ENCODE peak calls at places on chromosomes 1 and 21, in nine cellular contexts. H is IMR-90, K is pancreas, B is cardiac muscle cell, S is progenitor cell of endocrine pancreas, E is choroid plexus epithelial cell, R is Calu3, X is GM12865, A is HFFc6. O is an unnamed sample.

GRCh38 chr1:234519506-234519905 is 40.5 kb upstream of the TARBP1 start:
- DNase-seq in S (no peak), E (no peak), B (no peak), A (no peak), H (no peak), R (no peak), X (no peak), K (no peak), O (no peak)

GRCh38 chr1:15089244-15089992 is 64.1 kb upstream of the TMEM51 start:
- DNase-seq in K (no peak), X (no peak), A (no peak), B (no peak), H (no peak), R (peak), S (no peak), E (peak), O (no peak)

GRCh38 chr1:201990427-201990826 is 8.0 kb downstream of the RNPEP start:
- DNase-seq in H (no peak), E (no peak), A (no peak), S (no peak), K (no peak), X (no peak), B (no peak), R (no peak), O (no peak)

GRCh38 chr1:159132271-159132881 is 39.0 kb upstream of the CADM3 start:
- DNase-seq in X (peak), R (peak), B (peak), S (peak), E (peak), K (peak), A (peak), H (peak), O (peak)

GRCh38 chr1:108880850-108881249 is 4.1 kb downstream of the GPSM2 start:
- DNase-seq in A (no peak), S (no peak), H (peak), R (no peak), X (no peak), E (peak), K (no peak), B (peak), O (no peak)

GRCh38 chr21:45562401-45562800 is 20.2 kb upstream of the SLC19A1 start:
- DNase-seq in H (peak), S (no peak), B (no peak), K (no peak), A (no peak), X (no peak), R (no peak), E (no peak), O (no peak)

GRCh38 chr1:159771501-159771900 is 9.3 kb upstream of the DUSP23 start:
- DNase-seq in E (no peak), A (no peak), H (no peak), X (no peak), B (no peak), K (no peak), R (no peak), S (no peak), O (no peak)

GRCh38 chr21:38363684-38364083 is 106.9 kb downstream of the KCNJ15 start:
- DNase-seq in E (no peak), X (no peak), B (no peak), R (no peak), S (no peak), A (no peak), H (no peak), K (no peak), O (no peak)

GRCh38 chr1:15997637-15998280 is 6.3 kb upstream of the SRARP start:
- DNase-seq in E (no peak), S (no peak), A (no peak), B (no peak), X (no peak), H (no peak), R (no peak), K (peak), O (no peak)

GRCh38 chr1:192609110-192610079 is 26.6 kb upstream of the RGS13 start:
- DNase-seq in H (no peak), X (peak), E (no peak), A (no peak), B (no peak), K (peak), S (no peak), R (no peak), O (no peak)

GRCh38 chr1:4323309-4323708 is 331.1 kb upstream of the AJAP1 start:
- DNase-seq in X (no peak), S (no peak), H (no peak), B (no peak), E (no peak), R (no peak), A (no peak), K (no peak), O (no peak)

GRCh38 chr1:233327938-233328660 is 575 bp downstream of the MAP3K21 start:
- DNase-seq in A (no peak), K (peak), X (peak), E (no peak), B (peak), S (peak), R (peak), H (no peak), O (peak)

GRCh38 chr21:25370311-25370744 is 237.0 kb downstream of the MRPL39 start:
- DNase-seq in B (no peak), R (peak), S (no peak), X (no peak), H (peak), A (peak), K (peak), E (peak), O (no peak)

GRCh38 chr1:78301141-78301540 is 189.6 kb upstream of the PTGFR start:
- DNase-seq in R (no peak), B (no peak), A (no peak), S (no peak), X (no peak), K (no peak), E (no peak), H (no peak), O (no peak)

GRCh38 chr1:165434264-165434663 is 10.7 kb downstream of the RXRG start:
- DNase-seq in R (no peak), H (no peak), K (no peak), S (no peak), X (no peak), A (no peak), E (no peak), B (peak), O (no peak)

GRCh38 chr21:39004776-39005605 is 178.3 kb downstream of the PSMG1 start:
- DNase-seq in K (no peak), R (no peak), A (no peak), E (peak), S (no peak), X (no peak), H (peak), B (no peak), O (no peak)

GRCh38 chr1:215651867-215652266 is 84.8 kb downstream of the KCTD3 start:
- DNase-seq in B (no peak), A (no peak), S (no peak), H (no peak), R (no peak), E (no peak), X (no peak), K (no peak), O (no peak)

GRCh38 chr21:36976882-36977651 is 10.6 kb upstream of the HLCS start:
- DNase-seq in H (peak), K (no peak), B (peak), E (peak), S (no peak), A (peak), X (peak), R (peak), O (no peak)

GRCh38 chr1:182611787-182612186 is 7.6 kb upstream of the RGS16 start:
- DNase-seq in R (no peak), K (no peak), S (no peak), X (no peak), H (no peak), A (no peak), E (no peak), B (no peak), O (peak)

GRCh38 chr21:36639769-36640168 is 59.1 kb upstream of the SIM2 start:
- DNase-seq in R (no peak), E (no peak), X (no peak), K (no peak), H (no peak), B (no peak), A (no peak), S (no peak), O (no peak)

GRCh38 chr1:109239047-109239579 is 10.2 kb upstream of the CELSR2 start:
- DNase-seq in X (no peak), K (no peak), R (no peak), H (no peak), S (no peak), E (no peak), B (no peak), A (no peak), O (no peak)

GRCh38 chr1:2282556-2283270 is 54.6 kb downstream of the SKI start:
- DNase-seq in A (no peak), E (no peak), B (no peak), K (peak), X (no peak), R (no peak), S (no peak), H (no peak), O (no peak)

GRCh38 chr1:203768158-203768725 is 3.3 kb downstream of the LAX1 start:
- DNase-seq in X (no peak), S (no peak), B (no peak), H (no peak), E (no peak), A (no peak), R (no peak), K (no peak), O (no peak)

GRCh38 chr1:156805766-156806511 is 10.7 kb downstream of the SH2D2A start:
- DNase-seq in H (peak), K (no peak), X (no peak), B (no peak), A (peak), E (peak), R (no peak), S (no peak), O (no peak)

GRCh38 chr21:31975491-31975890 is 102.7 kb downstream of the HUNK start:
- DNase-seq in R (no peak), B (no peak), K (no peak), S (no peak), A (no peak), X (no peak), H (no peak), E (no peak), O (no peak)

GRCh38 chr1:43269627-43270375 is at the start of gene TMEM125:
- DNase-seq in R (no peak), X (no peak), H (no peak), S (no peak), E (no peak), K (no peak), B (no peak), A (no peak), O (no peak)

GRCh38 chr1:173039621-173040020 is 11.1 kb downstream of the TNFSF18 start:
- DNase-seq in X (no peak), R (no peak), S (no peak), A (peak), K (no peak), H (peak), E (no peak), B (no peak), O (no peak)

GRCh38 chr1:194227157-194227556 is 1040.7 kb upstream of the B3GALT2 start:
- DNase-seq in B (no peak), A (no peak), S (no peak), R (no peak), K (no peak), X (no peak), E (no peak), H (peak), O (no peak)

GRCh38 chr1:5481889-5482288 is 510.3 kb downstream of the NPHP4 start:
- DNase-seq in A (no peak), B (peak), X (peak), H (no peak), R (no peak), K (no peak), S (peak), E (no peak), O (no peak)

GRCh38 chr1:173103006-173103405 is 52.3 kb upstream of the TNFSF18 start:
- DNase-seq in A (no peak), X (no peak), S (no peak), K (no peak), R (no peak), E (no peak), B (no peak), H (no peak), O (no peak)

GRCh38 chr1:180213401-180214177 is 16.5 kb upstream of the LHX4 start:
- DNase-seq in H (no peak), R (no peak), X (peak), K (no peak), E (no peak), B (no peak), S (no peak), A (no peak), O (no peak)

GRCh38 chr1:206557636-206558473 is 50.5 kb downstream of the RASSF5 start:
- DNase-seq in E (no peak), K (no peak), B (no peak), A (no peak), S (no peak), X (peak), H (no peak), R (no peak), O (no peak)

GRCh38 chr1:2644591-2645101 is 11.8 kb upstream of the MMEL1 start:
- DNase-seq in H (no peak), B (no peak), R (no peak), S (no peak), E (no peak), A (no peak), X (no peak), K (peak), O (no peak)

GRCh38 chr1:92749024-92749634 is 35.8 kb downstream of the EVI5 start:
- DNase-seq in R (peak), H (peak), K (no peak), S (no peak), B (peak), A (peak), X (peak), E (peak), O (no peak)

GRCh38 chr21:42404534-42404933 is 832 bp downstream of the UBASH3A start:
- DNase-seq in B (peak), H (no peak), K (no peak), E (no peak), R (no peak), A (no peak), S (no peak), X (no peak), O (no peak)

GRCh38 chr21:43611598-43612369 is 47.5 kb downstream of the HSF2BP start:
- DNase-seq in X (peak), S (peak), K (peak), E (peak), B (peak), A (no peak), H (peak), R (peak), O (peak)

DNA sequence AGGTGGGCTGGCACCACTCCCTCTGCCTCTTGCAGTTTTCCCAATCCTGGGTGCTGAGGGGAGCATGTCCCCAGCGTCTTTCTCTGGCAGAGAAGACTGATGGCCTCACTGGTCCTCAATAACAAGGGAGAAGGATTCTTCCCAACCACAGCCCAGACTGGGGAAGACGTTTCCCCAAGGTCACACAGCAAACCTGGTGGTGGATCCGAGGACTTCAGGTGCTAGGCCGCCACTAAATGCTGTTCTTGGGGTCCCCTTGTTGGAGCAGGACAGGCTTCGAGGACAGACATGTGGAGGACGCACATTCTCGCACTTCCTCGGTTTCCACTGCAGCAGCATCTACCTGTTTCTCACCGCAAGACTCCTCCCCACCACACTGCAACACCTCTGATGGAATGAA is 30.9 kb upstream of the PAX7 start:
- DNase-seq in S (no peak), X (no peak), E (no peak), H (no peak), B (no peak), R (no peak), K (no peak), A (no peak), O (no peak)
- TF ChIP-seq CTCF in S (peak), X (peak), E (peak), H (no peak), B (no peak), R (no peak), K (no peak), A (peak), O (peak)

GRCh38 chr1:26094677-26095383 is 16.8 kb upstream of the PDIK1L start:
- DNase-seq in K (peak), E (peak), A (no peak), X (no peak), S (no peak), B (peak), R (no peak), H (no peak), O (peak)
- TF ChIP-seq CTCF in K (no peak), E (peak), A (no peak), X (no peak), S (peak), B (peak), R (no peak), H (no peak), O (no peak)

DNA sequence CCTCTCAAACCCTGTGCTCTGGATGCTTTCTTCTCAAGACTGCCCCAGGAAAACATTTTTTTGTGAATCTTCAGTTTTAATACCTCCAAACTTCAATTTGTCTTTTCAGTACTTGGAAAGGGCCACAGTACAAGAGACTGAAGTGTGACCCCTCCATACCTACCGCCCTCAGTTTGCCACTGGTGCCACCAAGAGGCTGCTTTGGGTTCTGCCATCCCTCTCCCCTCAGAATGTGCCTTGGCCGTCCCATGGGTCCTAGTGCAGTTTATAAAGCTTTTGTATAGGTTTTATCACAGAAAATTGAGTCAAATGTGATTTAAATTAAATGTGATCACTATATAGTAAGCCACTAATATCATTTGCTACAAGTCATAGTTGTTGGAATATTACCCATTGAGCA is 60.8 kb upstream of the PGD start:
- DNase-seq in S (no peak), A (peak), H (peak), B (peak), K (no peak), E (peak), R (peak), X (peak), O (peak)
- TF ChIP-seq CTCF in S (peak), A (peak), H (peak), B (peak), K (peak), E (peak), R (no peak), X (peak), O (peak)

GRCh38 chr1:45583666-45584350 is at the start of gene NASP:
- DNase-seq in H (peak), E (peak), B (peak), S (peak), X (peak), K (peak), R (peak), A (peak), O (peak)

GRCh38 chr1:45585496-45586075 is 1.7 kb downstream of the NASP start:
- DNase-seq in S (no peak), E (no peak), B (no peak), R (no peak), A (no peak), H (no peak), K (no peak), X (peak), O (no peak)

GRCh38 chr1:45583264-45583665 is 576 bp upstream of the NASP start:
- DNase-seq in S (peak), X (peak), R (peak), B (peak), H (peak), K (peak), E (peak), A (peak), O (peak)

GRCh38 chr1:45585110-45585426 is 1.2 kb downstream of the NASP start:
- DNase-seq in B (no peak), S (no peak), A (no peak), E (no peak), X (no peak), K (no peak), R (no peak), H (no peak), O (no peak)

GRCh38 chr1:45584351-45585109 is 689 bp downstream of the NASP start:
- DNase-seq in K (peak), H (peak), R (peak), A (peak), B (peak), X (peak), S (peak), E (peak), O (peak)
- TF ChIP-seq CTCF in K (no peak), H (peak), R (no peak), A (no peak), B (peak), X (no peak), S (peak), E (no peak), O (no peak)

DNA sequence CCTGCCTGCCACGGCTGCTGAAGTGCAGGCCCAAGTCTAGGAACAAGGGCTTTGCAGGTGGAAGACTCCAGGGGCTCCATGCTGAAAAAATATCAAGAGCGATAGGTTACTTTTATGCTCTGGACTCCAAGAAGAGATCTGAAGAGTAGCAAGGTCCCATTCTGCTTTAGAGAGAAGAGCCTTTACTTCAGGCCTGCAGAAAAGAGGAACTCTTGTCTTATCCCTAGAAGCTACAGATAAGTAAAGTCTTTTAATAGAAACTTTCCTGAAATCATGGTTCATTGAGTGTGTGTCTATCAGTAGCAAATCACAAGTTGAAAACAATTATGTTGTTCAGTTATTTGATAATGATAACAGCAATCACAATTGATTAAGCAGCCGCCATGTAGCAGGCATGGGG is 113.3 kb downstream of the TNR start:
- DNase-seq in E (no peak), A (no peak), R (no peak), K (no peak), H (no peak), B (no peak), S (no peak), X (no peak), O (no peak)
- TF ChIP-seq CTCF in E (no peak), A (no peak), R (no peak), K (no peak), H (no peak), B (no peak), S (no peak), X (no peak), O (no peak)

GRCh38 chr1:224434447-224435317 is at the start of gene WDR26:
- DNase-seq in X (peak), S (peak), R (peak), K (peak), H (peak), B (peak), A (peak), E (peak), O (peak)
- TF ChIP-seq CTCF in X (peak), S (peak), R (no peak), K (no peak), H (peak), B (no peak), A (peak), E (no peak), O (no peak)

GRCh38 chr1:54507471-54507870 is 40.6 kb upstream of the ACOT11 start:
- DNase-seq in X (no peak), E (no peak), A (no peak), S (no peak), K (no peak), R (no peak), H (no peak), B (no peak), O (no peak)

GRCh38 chr1:54502342-54502741 is 45.7 kb upstream of the ACOT11 start:
- DNase-seq in X (peak), R (no peak), K (no peak), E (no peak), A (no peak), B (no peak), H (no peak), S (no peak), O (no peak)

GRCh38 chr1:54510715-54511270 is 37.2 kb upstream of the ACOT11 start:
- DNase-seq in X (no peak), A (no peak), R (no peak), K (no peak), E (no peak), B (no peak), H (no peak), S (no peak), O (no peak)

GRCh38 chr1:54506594-54506993 is 41.4 kb upstream of the ACOT11 start:
- DNase-seq in A (peak), R (no peak), B (no peak), E (no peak), K (no peak), X (peak), S (no peak), H (peak), O (no peak)

GRCh38 chr1:54507033-54507432 is 41.0 kb upstream of the ACOT11 start:
- DNase-seq in K (no peak), R (no peak), X (no peak), B (no peak), H (no peak), E (no peak), A (no peak), S (no peak), O (no peak)
- TF ChIP-seq CTCF in K (no peak), R (no peak), X (no peak), B (no peak), H (no peak), E (no peak), A (no peak), S (no peak), O (no peak)